ENCODE peak calls at places on chromosomes 4 and X, in five cellular contexts. C, X, V, U and F are unnamed samples.

GRCh38 chrX:153494541-153495361 is at the start of gene BGN:
- DNase-seq in C (peak; percentile 44), X (no peak), V (no peak), U (no peak), F (no peak)

GRCh38 chr4:36785965-36786364 is 458.6 kb upstream of the NWD2 start:
- DNase-seq in C (no peak), X (no peak), V (no peak), U (no peak), F (no peak)

GRCh38 chr4:53476232-53477037 is 99.0 kb downstream of the FIP1L1 start:
- DNase-seq in C (peak; percentile 98), X (no peak), V (no peak), U (no peak), F (no peak)

GRCh38 chr4:78190078-78190477 is 133.0 kb downstream of the FRAS1 start:
- DNase-seq in C (no peak), X (no peak), V (no peak), U (no peak), F (no peak)

GRCh38 chr4:78691333-78691732 is 84.8 kb upstream of the BMP2K start:
- DNase-seq in C (no peak), X (no peak), V (no peak), U (no peak), F (no peak)

GRCh38 chr4:37827030-37827705 is 682 bp downstream of the PGM2 start:
- DNase-seq in C (peak; percentile 61), X (peak; percentile 81), V (no peak), U (no peak), F (peak; percentile 50)

GRCh38 chr4:4824232-4824631 is 35.2 kb upstream of the MSX1 start:
- DNase-seq in C (no peak), X (no peak), V (no peak), U (no peak), F (no peak)

GRCh38 chr4:115720611-115721010 is 607.2 kb upstream of the NDST4 start:
- DNase-seq in C (no peak), X (no peak), V (no peak), U (no peak), F (no peak)

GRCh38 chr4:96642486-96642885 is 802.6 kb downstream of the PDHA2 start:
- DNase-seq in C (no peak), X (no peak), V (no peak), U (no peak), F (no peak)

GRCh38 chr4:43757147-43757546 is 691.5 kb downstream of the KCTD8 start:
- DNase-seq in C (no peak), X (no peak), V (no peak), U (no peak), F (no peak)

DNA sequence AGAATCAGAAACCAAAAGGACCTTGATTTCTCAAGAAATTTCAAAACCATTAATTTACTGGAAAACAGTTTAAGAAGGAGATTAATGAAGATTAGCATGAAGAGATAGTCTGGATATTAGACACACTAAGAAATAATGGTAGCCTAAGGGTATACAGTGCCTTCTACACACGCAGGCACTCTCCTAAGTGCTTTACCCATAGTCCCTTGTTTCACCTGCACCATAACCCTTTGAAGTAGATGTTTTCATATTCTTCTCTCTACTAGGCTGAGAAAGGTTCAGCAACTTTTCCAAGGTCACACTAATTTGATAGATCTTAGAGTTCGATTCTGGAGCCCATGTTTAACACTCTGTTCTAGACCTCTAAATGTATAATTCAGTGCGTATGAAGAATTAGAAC is 259.0 kb upstream of the SLIT2 start:
- DNase-seq in C (no peak), X (no peak), V (no peak), U (no peak), F (no peak)
- H3K9me3 ChIP-seq in C (no peaks in the 10 kb centered on the region), X (no peaks in the 10 kb centered on the region), V (no peaks in the 10 kb centered on the region), U (no peaks in the 10 kb centered on the region), F (no peaks in the 10 kb centered on the region)

GRCh38 chrX:98380556-98380955 is 1496.8 kb downstream of the RPA4 start:
- DNase-seq in C (no peak), X (no peak), V (no peak), U (no peak), F (no peak)
- H3K27ac ChIP-seq in C (no peak overlapping the region), X (no peak overlapping the region), V (no peak overlapping the region), U (no peak overlapping the region), F (no peak overlapping the region)

GRCh38 chrX:81121513-81122363 is 80.0 kb downstream of the HMGN5 start:
- DNase-seq in C (peak; percentile 90), X (peak; percentile 90), V (peak; percentile 93), U (peak; percentile 90), F (peak; percentile 86)
- TF ChIP-seq POLR2A in C (no peak), X (no peak), V (no peak), U (peak; percentile 43), F (peak; percentile 72)

DNA sequence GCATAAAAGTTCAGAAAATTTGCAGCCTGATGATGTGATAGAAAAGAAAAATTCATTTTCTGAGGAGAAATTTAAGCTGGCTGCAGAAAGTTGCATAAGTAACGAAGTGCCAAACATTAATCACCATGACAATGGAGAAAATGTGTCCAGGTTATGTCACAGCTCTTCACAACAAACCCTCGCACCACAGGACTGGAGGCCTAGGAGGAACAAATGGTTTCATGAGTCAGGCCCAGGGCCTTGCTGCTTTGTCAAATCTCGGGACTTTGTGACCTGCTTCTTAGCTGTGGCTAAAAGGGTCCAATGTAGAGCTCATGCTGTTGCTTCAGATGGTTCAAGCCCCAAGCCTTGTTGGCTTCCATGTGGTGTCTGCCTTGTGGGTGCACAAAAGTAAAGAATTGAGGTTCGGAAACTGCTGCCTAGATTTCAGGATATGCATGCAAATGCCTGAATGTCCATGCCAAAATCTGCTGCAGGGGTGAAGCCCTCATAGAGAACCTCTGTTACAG is 527.4 kb downstream of the SH3BGRL start:
- DNase-seq in C (no peak), X (no peak), V (no peak), U (no peak), F (no peak)
- H3K9me3 ChIP-seq in C (peaks cover 6% of the 10 kb centered on the region), X (no peaks in the 10 kb centered on the region), V (peaks cover 28% of the 10 kb centered on the region), U (no peaks in the 10 kb centered on the region), F (peaks cover 4% of the 10 kb centered on the region)

DNA sequence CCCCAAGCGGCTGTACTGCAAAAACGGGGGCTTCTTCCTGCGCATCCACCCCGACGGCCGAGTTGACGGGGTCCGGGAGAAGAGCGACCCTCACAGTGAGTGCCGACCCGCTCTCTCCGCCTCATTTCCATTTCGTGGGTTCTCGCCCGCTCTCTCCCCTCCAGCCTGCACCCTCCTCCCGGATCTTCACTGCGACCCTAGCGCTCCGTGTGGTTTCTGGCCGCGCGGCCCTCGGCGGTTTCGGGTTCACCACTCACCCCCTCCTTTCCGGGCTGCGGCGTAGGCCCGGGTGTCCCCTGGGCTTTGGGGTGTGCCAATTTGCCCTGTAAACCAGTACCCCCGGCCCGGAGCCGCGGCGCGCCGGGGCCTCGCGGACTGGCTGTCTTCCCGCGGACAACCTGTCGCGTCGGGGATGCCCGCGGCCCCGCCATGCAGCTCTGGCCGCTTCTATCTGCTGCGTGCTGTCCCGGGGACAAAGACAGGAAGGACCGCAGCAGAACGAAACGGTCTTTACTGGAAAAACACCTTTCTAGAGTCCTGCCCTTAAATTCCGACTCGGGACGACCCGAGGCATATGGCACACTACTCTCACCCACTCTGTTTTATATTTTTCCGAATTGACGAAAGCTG is 742 bp downstream of the FGF2 start:
- DNase-seq in C (peak; percentile 25), X (peak; percentile 81), V (peak; percentile 81), U (peak; percentile 59), F (peak; percentile 30)
- H3K27ac ChIP-seq in C (peak overlapping the region; percentile 96), X (peak overlapping the region; percentile 78), V (peak overlapping the region; percentile 20), U (peak overlapping the region; percentile 52), F (no peak overlapping the region)